ENCODE peak calls at places on chromosomes 3 and 15, in four cellular contexts. One of them, this sample, is unnamed. For H3K36me3, the result is how much of the 10 kb centered on the place peaks cover.

GRCh38 chr15:66362776-66363175 is 6.3 kb upstream of the TIPIN start:
- DNase-seq in uterus: no peak
- DNase-seq in brain microvascular endothelial cell: no peak
- DNase-seq in CD8-positive, alpha-beta memory T cell: no peak
- DNase-seq in this sample: no peak

GRCh38 chr3:45817788-45818523 is 21.6 kb upstream of the SLC6A20 start:
- DNase-seq in CD8-positive, alpha-beta memory T cell: no peak
- DNase-seq in uterus: peak
- DNase-seq in brain microvascular endothelial cell: peak
- DNase-seq in this sample: no peak

GRCh38 chr3:189863031-189863430 is 231.8 kb downstream of the TP63 start:
- DNase-seq in uterus: no peak
- DNase-seq in brain microvascular endothelial cell: no peak
- DNase-seq in CD8-positive, alpha-beta memory T cell: no peak
- DNase-seq in this sample: no peak

GRCh38 chr3:190032924-190033323 is 87.8 kb downstream of the P3H2 start:
- DNase-seq in uterus: no peak
- DNase-seq in CD8-positive, alpha-beta memory T cell: no peak
- DNase-seq in brain microvascular endothelial cell: no peak
- DNase-seq in this sample: peak

GRCh38 chr3:186525369-186526255 is 18.6 kb downstream of the CRYGS start:
- DNase-seq in CD8-positive, alpha-beta memory T cell: no peak
- DNase-seq in uterus: no peak
- DNase-seq in brain microvascular endothelial cell: no peak
- DNase-seq in this sample: peak

GRCh38 chr3:33061782-33062181 is 35.2 kb downstream of the GLB1 start:
- DNase-seq in CD8-positive, alpha-beta memory T cell: peak
- DNase-seq in uterus: no peak
- DNase-seq in brain microvascular endothelial cell: peak
- DNase-seq in this sample: no peak

GRCh38 chr3:187263270-187263669 is 28.3 kb downstream of the MASP1 start:
- DNase-seq in CD8-positive, alpha-beta memory T cell: no peak
- DNase-seq in brain microvascular endothelial cell: no peak
- DNase-seq in uterus: no peak
- DNase-seq in this sample: no peak

GRCh38 chr15:92677998-92678397 is 22.4 kb upstream of the FAM174B start:
- DNase-seq in uterus: no peak
- DNase-seq in brain microvascular endothelial cell: no peak
- DNase-seq in CD8-positive, alpha-beta memory T cell: no peak
- DNase-seq in this sample: no peak

GRCh38 chr3:184405075-184406060 is 25.5 kb downstream of the CHRD start:
- DNase-seq in CD8-positive, alpha-beta memory T cell: no peak
- DNase-seq in brain microvascular endothelial cell: no peak
- DNase-seq in uterus: no peak
- DNase-seq in this sample: no peak

DNA sequence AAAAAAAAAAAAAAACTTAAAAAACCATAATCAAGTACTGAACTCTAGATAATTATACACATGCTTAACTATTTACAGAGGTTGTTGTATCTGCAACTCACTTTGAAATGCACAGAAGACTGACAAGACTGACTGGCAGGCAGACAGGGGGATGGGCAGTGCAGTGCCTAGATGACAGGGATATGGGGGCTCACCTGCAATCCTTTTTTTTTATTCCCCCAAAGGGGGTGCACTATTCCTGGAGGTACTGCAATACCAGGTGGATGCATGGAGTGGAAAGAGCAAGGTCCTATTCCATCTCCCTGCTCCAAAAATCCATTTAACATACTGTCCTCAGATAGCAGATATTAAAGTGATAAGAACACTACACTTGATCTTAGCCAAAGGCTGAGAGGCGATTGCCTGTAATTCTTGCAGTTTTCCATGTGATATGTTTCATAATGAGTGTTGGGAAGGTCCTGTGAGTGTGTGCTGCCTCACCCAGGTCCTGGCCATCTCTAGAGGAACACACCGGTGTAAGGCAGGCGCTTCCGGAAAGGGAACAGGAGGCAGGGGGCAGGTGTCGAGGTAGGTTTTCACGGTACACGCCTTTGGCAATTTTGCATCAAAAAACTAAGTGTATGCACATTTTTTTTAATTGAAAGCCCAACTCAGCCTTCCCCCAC is 22.7 kb downstream of the SEC61A1 start:
- DNase-seq in brain microvascular endothelial cell: no peak
- DNase-seq in uterus: no peak
- DNase-seq in CD8-positive, alpha-beta memory T cell: no peak
- DNase-seq in this sample: peak
- H3K36me3 ChIP-seq in brain microvascular endothelial cell: under half
- H3K36me3 ChIP-seq in uterus: under half
- H3K36me3 ChIP-seq in CD8-positive, alpha-beta memory T cell: under half
- H3K36me3 ChIP-seq in this sample: under half

GRCh38 chr15:90232196-90232595 is 1.5 kb downstream of the CIB1 start:
- DNase-seq in brain microvascular endothelial cell: no peak
- DNase-seq in uterus: no peak
- DNase-seq in CD8-positive, alpha-beta memory T cell: no peak
- DNase-seq in this sample: no peak
- H3K36me3 ChIP-seq in brain microvascular endothelial cell: under half
- H3K36me3 ChIP-seq in uterus: under half
- H3K36me3 ChIP-seq in CD8-positive, alpha-beta memory T cell: under half
- H3K36me3 ChIP-seq in this sample: under half

GRCh38 chr3:52404391-52404790 is 40.5 kb downstream of the SEMA3G start:
- DNase-seq in CD8-positive, alpha-beta memory T cell: no peak
- DNase-seq in brain microvascular endothelial cell: no peak
- DNase-seq in uterus: no peak
- DNase-seq in this sample: no peak
- H3K36me3 ChIP-seq in CD8-positive, alpha-beta memory T cell: half or more
- H3K36me3 ChIP-seq in brain microvascular endothelial cell: half or more
- H3K36me3 ChIP-seq in uterus: under half
- H3K36me3 ChIP-seq in this sample: under half

GRCh38 chr3:132464066-132464465 is 46.8 kb downstream of the DNAJC13 start:
- DNase-seq in brain microvascular endothelial cell: peak
- DNase-seq in uterus: no peak
- DNase-seq in CD8-positive, alpha-beta memory T cell: no peak
- DNase-seq in this sample: no peak

DNA sequence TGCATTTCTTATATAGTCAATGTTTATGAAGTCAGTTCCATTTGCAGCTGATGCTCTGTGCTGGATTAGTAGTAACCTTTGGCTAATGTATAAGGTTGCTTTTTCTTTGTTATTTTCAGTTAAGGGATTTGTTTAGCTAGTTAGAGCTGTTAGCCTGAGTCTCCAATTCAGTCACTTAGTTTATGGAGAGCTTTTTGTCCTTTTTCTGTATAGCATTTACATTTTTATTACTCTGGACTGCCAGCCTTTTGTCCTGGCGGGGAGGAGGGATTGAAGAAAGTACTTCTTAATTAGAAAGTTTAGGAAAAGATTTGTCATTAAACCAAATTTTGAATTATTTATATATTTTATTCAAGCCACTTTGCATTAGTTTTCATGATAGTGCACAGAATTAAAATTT is 52.0 kb downstream of the DNAJC13 start:
- DNase-seq in brain microvascular endothelial cell: no peak
- DNase-seq in uterus: no peak
- DNase-seq in CD8-positive, alpha-beta memory T cell: no peak
- DNase-seq in this sample: no peak
- H3K36me3 ChIP-seq in brain microvascular endothelial cell: under half
- H3K36me3 ChIP-seq in uterus: under half
- H3K36me3 ChIP-seq in CD8-positive, alpha-beta memory T cell: under half
- H3K36me3 ChIP-seq in this sample: under half

GRCh38 chr3:35737934-35738706 is 98.8 kb downstream of the ARPP21 start:
- DNase-seq in CD8-positive, alpha-beta memory T cell: no peak
- DNase-seq in brain microvascular endothelial cell: no peak
- DNase-seq in uterus: no peak
- DNase-seq in this sample: no peak
- H3K36me3 ChIP-seq in CD8-positive, alpha-beta memory T cell: under half
- H3K36me3 ChIP-seq in brain microvascular endothelial cell: under half
- H3K36me3 ChIP-seq in uterus: under half
- H3K36me3 ChIP-seq in this sample: under half

This sample was measured in A673.